ENCODE peak calls at places on chromosomes 2 and 18, in six cellular contexts. Q is sciatic nerve; S is stimulated activated CD4-positive, alpha-beta T cell treated with anti-CD3 and anti-CD28 coated beads, Interleukin-1b, Interleukin-23, amount 100 ng/mL, for 24 hours; O is IMR-90; N is iris pigment epithelial cell; L is SIG-M5. W is an unnamed sample.

GRCh38 chr2:75798624-75799023 is 87.9 kb upstream of the GCFC2 start:
- DNase-seq in L (no peak), O (no peak), N (no peak), S (no peak), Q (no peak), W (no peak)

GRCh38 chr2:200810252-200810650 is 1.5 kb upstream of the BZW1 start:
- DNase-seq in N (peak; percentile 81), Q (no peak), O (peak; percentile 93), L (no peak), S (no peak), W (peak; percentile 68)

GRCh38 chr2:169276045-169276444 is 86.3 kb downstream of the LRP2 start:
- DNase-seq in L (no peak), Q (no peak), O (no peak), N (peak; percentile 1), S (no peak), W (peak; percentile 9)

GRCh38 chr2:240365971-240366471 is 69.4 kb upstream of the GPC1 start:
- DNase-seq in Q (no peak), L (no peak), N (no peak), S (no peak), O (no peak), W (no peak)

GRCh38 chr2:229728360-229728759 is 14.0 kb upstream of the DNER start:
- DNase-seq in Q (no peak), L (no peak), O (peak; percentile 3), N (no peak), S (no peak), W (no peak)

GRCh38 chr2:170969030-170969429 is 40.0 kb downstream of the GORASP2 start:
- DNase-seq in L (no peak), O (no peak), Q (no peak), S (no peak), N (no peak), W (no peak)

GRCh38 chr2:92073815-92074548 is 2797.2 kb upstream of the TEKT4 start:
- DNase-seq in L (no peak), N (no peak), O (no peak), Q (peak; percentile 48), S (no peak), W (no peak)

GRCh38 chr2:236769981-236770671 is 200.5 kb downstream of the ACKR3 start:
- DNase-seq in N (peak; percentile 90), S (no peak), O (peak; percentile 87), L (no peak), Q (no peak), W (peak; percentile 76)

GRCh38 chr2:73920577-73921545 is 5.8 kb upstream of the DGUOK start:
- DNase-seq in O (peak; percentile 38), Q (no peak), S (no peak), L (no peak), N (no peak), W (no peak)

GRCh38 chr18:46488472-46489213 is 168.4 kb downstream of the LOXHD1 start:
- DNase-seq in L (no peak), O (no peak), N (no peak), S (no peak), Q (no peak), W (no peak)

GRCh38 chr2:148939271-148939670 is 64.2 kb downstream of the KIF5C start:
- DNase-seq in S (no peak), N (no peak), Q (no peak), L (no peak), O (no peak), W (no peak)

GRCh38 chr2:222038086-222038802 is 260.6 kb downstream of the PAX3 start:
- DNase-seq in O (peak; percentile 13), S (no peak), Q (no peak), N (peak; percentile 62), L (no peak), W (peak; percentile 70)

GRCh38 chr2:240557808-240558207 is at the start of gene ANKMY1:
- DNase-seq in Q (peak; percentile 77), L (no peak), S (no peak), N (peak; percentile 80), O (peak; percentile 67), W (peak; percentile 89)

GRCh38 chr2:198916548-198916947 is 541.2 kb downstream of the SATB2 start:
- DNase-seq in N (no peak), Q (no peak), O (no peak), S (no peak), L (no peak), W (no peak)

GRCh38 chr2:70931376-70932000 is 4.2 kb upstream of the ATP6V1B1 start:
- DNase-seq in S (no peak), L (no peak), N (no peak), O (no peak), Q (no peak), W (no peak)

GRCh38 chr2:64601027-64601767 is 52.5 kb downstream of the SERTAD2 start:
- DNase-seq in O (no peak), Q (no peak), S (no peak), L (no peak), N (no peak), W (no peak)

GRCh38 chr2:69741281-69742169 is at the start of gene ANXA4:
- DNase-seq in S (peak; percentile 34), Q (peak; percentile 89), O (peak; percentile 74), N (peak; percentile 83), L (no peak), W (peak; percentile 84)

GRCh38 chr2:214696681-214697080 is 112.8 kb downstream of the BARD1 start:
- DNase-seq in S (no peak), N (no peak), Q (no peak), O (no peak), L (no peak), W (no peak)

GRCh38 chr2:29749843-29750242 is 171.5 kb downstream of the ALK start:
- DNase-seq in N (no peak), O (no peak), Q (no peak), L (no peak), S (no peak), W (no peak)

GRCh38 chr2:8307779-8308178 is 374.1 kb upstream of the ID2 start:
- DNase-seq in N (no peak), Q (no peak), L (no peak), S (no peak), O (no peak), W (no peak)

GRCh38 chr18:44036500-44036899 is 644.2 kb upstream of the SETBP1 start:
- DNase-seq in N (peak; percentile 5), L (no peak), O (no peak), S (no peak), Q (peak; percentile 61), W (no peak)

GRCh38 chr2:132009874-132010521 is 151.8 kb downstream of the ANKRD30BL start:
- DNase-seq in L (no peak), O (no peak), Q (no peak), S (no peak), N (peak; percentile 3), W (no peak)

GRCh38 chr18:68445668-68446426 is 269.1 kb downstream of the TMX3 start:
- DNase-seq in Q (no peak), O (no peak), N (no peak), S (no peak), L (no peak), W (no peak)

GRCh38 chr2:101771911-101772321 is 74.4 kb downstream of the MAP4K4 start:
- DNase-seq in S (no peak), O (no peak), N (no peak), Q (no peak), L (no peak), W (no peak)

GRCh38 chr2:7930800-7931635 is 750.8 kb upstream of the ID2 start:
- DNase-seq in N (no peak), S (no peak), O (peak; percentile 70), L (no peak), Q (no peak), W (no peak)

GRCh38 chr2:84486436-84487115 is 27.5 kb upstream of the SUCLG1 start:
- DNase-seq in O (peak; percentile 42), N (peak; percentile 27), L (no peak), Q (no peak), S (no peak), W (peak; percentile 62)

GRCh38 chr2:20650880-20651730 is at the start of gene HS1BP3:
- DNase-seq in O (peak; percentile 65), N (peak; percentile 65), Q (peak; percentile 90), S (peak; percentile 54), L (no peak), W (peak; percentile 94)

GRCh38 chr2:146927080-146927714 is 917.6 kb upstream of the ACVR2A start:
- DNase-seq in S (no peak), N (peak; percentile 73), L (no peak), Q (peak; percentile 68), O (peak; percentile 31), W (peak; percentile 50)

GRCh38 chr2:197113221-197113831 is 186.8 kb upstream of the PGAP1 start:
- DNase-seq in N (peak; percentile 41), S (no peak), O (peak; percentile 45), Q (no peak), L (no peak), W (peak; percentile 80)

GRCh38 chr2:64295326-64296149 is 151.3 kb upstream of the PELI1 start:
- DNase-seq in S (no peak), O (no peak), N (no peak), Q (no peak), L (no peak), W (no peak)

GRCh38 chr18:11091746-11092145 is 57.6 kb downstream of the PIEZO2 start:
- DNase-seq in Q (no peak), S (no peak), N (no peak), O (no peak), L (no peak), W (no peak)

W was measured in adipocyte.